ENCODE peak calls at places on chromosomes 6 and 20, in seven cellular contexts. D is T follicular helper cell, T is Panc1, W is AG04450, N is GM23338, R is epithelial cell of proximal tubule, M is heart right ventricle. A is an unnamed sample.

GRCh38 chr20:35192071-35192872 is 20.4 kb downstream of the PROCR start:
- DNase-seq in D (no peak), T (no peak), W (no peak), N (peak), R (no peak), M (no peak), A (no peak)

GRCh38 chr20:4944518-4944917 is 56.8 kb downstream of the SLC23A2 start:
- DNase-seq in D (no peak), T (no peak), W (no peak), N (no peak), R (no peak), M (no peak), A (no peak)

GRCh38 chr6:109491207-109491938 is 8.4 kb upstream of the ZBTB24 start:
- DNase-seq in D (no peak), T (no peak), W (no peak), N (peak), R (no peak), M (no peak), A (no peak)

GRCh38 chr20:12171927-12172581 is 254.4 kb downstream of the BTBD3 start:
- DNase-seq in D (no peak), T (no peak), W (peak), N (peak), R (peak), M (no peak), A (no peak)

GRCh38 chr6:21426841-21427490 is 166.6 kb upstream of the SOX4 start:
- DNase-seq in D (no peak), T (no peak), W (no peak), N (no peak), R (peak), M (no peak), A (no peak)

GRCh38 chr6:18122128-18123093 is at the start of gene NHLRC1:
- DNase-seq in D (peak), T (peak), W (peak), N (peak), R (peak), M (peak), A (no peak)

GRCh38 chr6:132764370-132764769 is 6.7 kb upstream of the VNN2 start:
- DNase-seq in D (no peak), T (no peak), W (peak), N (peak), R (peak), M (peak), A (no peak)

GRCh38 chr20:31785089-31785488 is 34.1 kb upstream of the MYLK2 start:
- DNase-seq in D (no peak), T (no peak), W (no peak), N (no peak), R (no peak), M (no peak), A (no peak)

GRCh38 chr6:112224088-112224487 is 30.3 kb downstream of the LAMA4 start:
- DNase-seq in D (no peak), T (no peak), W (no peak), N (no peak), R (no peak), M (no peak), A (no peak)

GRCh38 chr6:116450769-116451740 is 10.1 kb upstream of the CALHM6 start:
- DNase-seq in D (no peak), T (no peak), W (no peak), N (peak), R (no peak), M (no peak), A (no peak)

GRCh38 chr6:126764696-126765095 is 353.8 kb upstream of the RSPO3 start:
- DNase-seq in D (no peak), T (no peak), W (no peak), N (no peak), R (no peak), M (no peak), A (no peak)

GRCh38 chr6:3913077-3913957 is 64.1 kb downstream of the FAM50B start:
- DNase-seq in D (no peak), T (peak), W (peak), N (no peak), R (peak), M (no peak), A (peak)

GRCh38 chr20:31788578-31788977 is 30.6 kb upstream of the MYLK2 start:
- DNase-seq in D (no peak), T (no peak), W (no peak), N (peak), R (no peak), M (no peak), A (no peak)

GRCh38 chr6:130046711-130047439 is 28.5 kb downstream of the L3MBTL3 start:
- DNase-seq in D (no peak), T (no peak), W (no peak), N (no peak), R (no peak), M (no peak), A (no peak)

GRCh38 chr6:158053377-158054313 is 72.0 kb downstream of the SYNJ2 start:
- DNase-seq in D (no peak), T (no peak), W (no peak), N (no peak), R (no peak), M (no peak), A (no peak)

GRCh38 chr6:56517155-56517745 is 125.4 kb downstream of the DST start:
- DNase-seq in D (no peak), T (no peak), W (peak), N (no peak), R (no peak), M (no peak), A (no peak)

GRCh38 chr20:58306421-58307261 is 2.9 kb upstream of the RAB22A start:
- DNase-seq in D (peak), T (peak), W (peak), N (no peak), R (peak), M (no peak), A (no peak)

GRCh38 chr20:18496042-18496441 is 983 bp downstream of the RBBP9 start:
- DNase-seq in D (no peak), T (no peak), W (no peak), N (peak), R (no peak), M (no peak), A (no peak)

GRCh38 chr6:3455490-3456394 is 1.1 kb downstream of the SLC22A23 start:
- DNase-seq in D (no peak), T (no peak), W (no peak), N (peak), R (no peak), M (peak), A (no peak)

GRCh38 chr6:143556529-143556928 is 45.0 kb upstream of the FUCA2 start:
- DNase-seq in D (no peak), T (no peak), W (peak), N (no peak), R (no peak), M (no peak), A (no peak)

GRCh38 chr20:41452226-41452625 is 85.6 kb upstream of the EMILIN3 start:
- DNase-seq in D (no peak), T (no peak), W (no peak), N (no peak), R (no peak), M (no peak), A (no peak)

GRCh38 chr6:157529654-157530039 is 148.7 kb downstream of the ZDHHC14 start:
- DNase-seq in D (no peak), T (no peak), W (no peak), N (no peak), R (no peak), M (no peak), A (no peak)

GRCh38 chr20:3797592-3798404 is 1.7 kb downstream of the CDC25B start:
- DNase-seq in D (no peak), T (no peak), W (no peak), N (no peak), R (no peak), M (no peak), A (no peak)

GRCh38 chr20:10949930-10950783 is 276.4 kb upstream of the JAG1 start:
- DNase-seq in D (no peak), T (no peak), W (no peak), N (no peak), R (no peak), M (no peak), A (no peak)

GRCh38 chr6:115908906-115909559 is 151.7 kb downstream of the FRK start:
- DNase-seq in D (no peak), T (no peak), W (no peak), N (no peak), R (no peak), M (no peak), A (no peak)

GRCh38 chr6:166004491-166005275 is 163.0 kb downstream of the TBXT start:
- DNase-seq in D (no peak), T (no peak), W (no peak), N (no peak), R (no peak), M (no peak), A (no peak)

A was measured in HCT116.